ENCODE peak calls at places on chromosomes 4 and X, in four cellular contexts. K is epithelial cell of proximal tubule, T is heart right ventricle, M is AG10803. V is an unnamed sample.

GRCh38 chr4:26074672-26075071 is 160.7 kb downstream of the SMIM20 start:
- DNase-seq in K (no peak), T (no peak), M (no peak), V (no peak)

GRCh38 chrX:150507251-150507856 is 61.1 kb upstream of the MTM1 start:
- DNase-seq in T (peak), M (peak), K (no peak), V (no peak)

GRCh38 chr4:184755278-184755677 is 21.4 kb upstream of the CENPU start:
- DNase-seq in M (peak), K (no peak), T (no peak), V (no peak)

GRCh38 chr4:147837435-147837834 is 105.5 kb downstream of the ARHGAP10 start:
- DNase-seq in M (no peak), T (no peak), K (no peak), V (no peak)

GRCh38 chr4:77226939-77227705 is 70.1 kb downstream of the CCNG2 start:
- DNase-seq in K (no peak), T (no peak), M (no peak), V (no peak)

GRCh38 chrX:72041901-72042859 is 89.5 kb downstream of the RTL5 start:
- DNase-seq in T (no peak), M (peak), K (no peak), V (no peak)

GRCh38 chr4:183146478-183146877 is 47.4 kb downstream of the WWC2 start:
- DNase-seq in M (no peak), K (no peak), T (no peak), V (no peak)

GRCh38 chrX:69503835-69504625 is at the start of gene NALF2:
- DNase-seq in M (peak), K (no peak), T (peak), V (peak)

GRCh38 chr4:125021189-125021588 is 293.6 kb upstream of the FAT4 start:
- DNase-seq in M (no peak), K (no peak), T (no peak), V (no peak)

GRCh38 chr4:13837228-13837627 is 209.7 kb upstream of the BOD1L1 start:
- DNase-seq in M (no peak), T (no peak), K (no peak), V (no peak)

GRCh38 chr4:163764569-163764968 is 270.1 kb downstream of the TMA16 start:
- DNase-seq in T (no peak), M (no peak), K (no peak), V (no peak)

GRCh38 chr4:25847329-25847728 is 15.5 kb downstream of the SEL1L3 start:
- DNase-seq in T (no peak), M (peak), K (no peak), V (no peak)

GRCh38 chr4:169437299-169438047 is 166.7 kb upstream of the SH3RF1 start:
- DNase-seq in T (no peak), M (no peak), K (no peak), V (no peak)

GRCh38 chr4:74376888-74377483 is 12.0 kb downstream of the EREG start:
- DNase-seq in T (no peak), M (peak), K (no peak), V (no peak)

GRCh38 chr4:40800064-40800463 is 50.3 kb downstream of the NSUN7 start:
- DNase-seq in M (no peak), K (no peak), T (no peak), V (no peak)

GRCh38 chr4:148955926-148956325 is 513.7 kb upstream of the NR3C2 start:
- DNase-seq in K (no peak), T (no peak), M (no peak), V (no peak)

GRCh38 chr4:83011779-83012630 is 1.4 kb upstream of the LIN54 start:
- DNase-seq in M (peak), T (peak), K (no peak), V (peak)

GRCh38 chr4:150070464-150071170 is 7.6 kb upstream of the DCLK2 start:
- DNase-seq in K (no peak), M (peak), T (no peak), V (no peak)

GRCh38 chr4:85928775-85929585 is 430.9 kb downstream of the MAPK10 start:
- DNase-seq in K (peak), T (no peak), M (peak), V (no peak)

GRCh38 chrX:13266641-13267420 is 53.0 kb downstream of the ATXN3L start:
- DNase-seq in T (no peak), M (no peak), K (no peak), V (no peak)

GRCh38 chrX:153771261-153771681 is 7.2 kb downstream of the PLXNB3 start:
- DNase-seq in K (no peak), T (no peak), M (no peak), V (peak)

GRCh38 chr4:89160806-89161205 is 49.5 kb downstream of the TIGD2 start:
- DNase-seq in T (no peak), K (no peak), M (no peak), V (no peak)

GRCh38 chr4:81724925-81725329 is 253.2 kb upstream of the RASGEF1B start:
- DNase-seq in K (peak), M (no peak), T (peak), V (peak)

GRCh38 chr4:4407299-4408131 is 20.6 kb downstream of the NSG1 start:
- DNase-seq in K (no peak), T (no peak), M (no peak), V (no peak)

GRCh38 chr4:30537462-30537861 is 182.7 kb upstream of the PCDH7 start:
- DNase-seq in M (peak), K (no peak), T (no peak), V (no peak)

GRCh38 chr4:8556341-8557150 is 23.6 kb upstream of the GPR78 start:
- DNase-seq in M (peak), T (no peak), K (no peak), V (peak)

GRCh38 chrX:8737883-8738282 is 5.9 kb upstream of the ANOS1 start:
- DNase-seq in M (no peak), T (no peak), K (no peak), V (no peak)

GRCh38 chr4:54498661-54499111 is 159.1 kb upstream of the KIT start:
- DNase-seq in T (no peak), K (peak), M (peak), V (no peak)

GRCh38 chr4:129565214-129565613 is 469.3 kb downstream of the C4orf33 start:
- DNase-seq in M (no peak), T (no peak), K (no peak), V (no peak)

GRCh38 chr4:180557348-180557747 is 1685.9 kb upstream of the TENM3 start:
- DNase-seq in K (no peak), M (no peak), T (no peak), V (no peak)
- TF ChIP-seq CTCF in K (peak), M (no peak), T (no peak), V (no peak)

GRCh38 chr4:121108557-121108956 is 36.2 kb upstream of the NDNF start:
- DNase-seq in T (no peak), M (no peak), K (no peak), V (no peak)

GRCh38 chr4:121118344-121118743 is 45.8 kb downstream of the TNIP3 start:
- DNase-seq in K (no peak), T (no peak), M (no peak), V (no peak)

GRCh38 chr4:121114756-121115155 is 42.4 kb upstream of the NDNF start:
- DNase-seq in M (no peak), T (no peak), K (no peak), V (no peak)

GRCh38 chr4:121112530-121112929 is 40.2 kb upstream of the NDNF start:
- DNase-seq in T (no peak), M (no peak), K (no peak), V (no peak)

DNA sequence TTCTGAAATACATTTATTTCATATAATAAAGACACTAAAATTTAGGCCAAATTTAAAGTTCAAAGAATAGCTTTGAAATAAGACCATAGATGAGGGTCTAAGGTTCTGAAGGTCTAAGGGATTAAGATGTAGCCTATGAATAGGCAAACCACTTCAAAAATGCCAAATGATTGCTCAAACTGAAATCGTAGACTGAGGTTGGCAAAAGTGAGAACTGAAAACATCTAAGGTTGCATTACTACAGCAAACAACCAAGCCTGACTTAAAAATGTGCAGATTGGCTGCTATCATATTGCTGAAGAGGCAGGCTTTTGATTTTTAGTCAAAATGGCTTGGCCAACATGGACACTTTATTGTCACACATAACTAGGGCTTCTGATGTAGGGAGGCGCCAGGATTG is 41.3 kb upstream of the NDNF start:
- DNase-seq in M (no peak), K (no peak), T (no peak), V (no peak)
- H3K4me3 ChIP-seq in M (no peak), K (no peak), T (no peak), V (no peak)

GRCh38 chr4:44928062-44928380 is 201.7 kb upstream of the GNPDA2 start:
- DNase-seq in T (no peak), K (no peak), M (no peak), V (no peak)

GRCh38 chr4:44928785-44929184 is 202.4 kb upstream of the GNPDA2 start:
- DNase-seq in M (no peak), T (no peak), K (no peak), V (no peak)

GRCh38 chr4:44931720-44932119 is 205.4 kb upstream of the GNPDA2 start:
- DNase-seq in M (no peak), T (no peak), K (no peak), V (no peak)

GRCh38 chr4:44927361-44928061 is 201.2 kb upstream of the GNPDA2 start:
- DNase-seq in K (no peak), M (peak), T (no peak), V (no peak)
- TF ChIP-seq CTCF in K (peak), M (peak), T (peak), V (peak)

GRCh38 chrX:11666180-11666579 is 460 bp upstream of the ARHGAP6 start:
- DNase-seq in K (no peak), M (no peak), T (peak), V (no peak)

GRCh38 chrX:11664211-11664888 is 1.4 kb downstream of the ARHGAP6 start:
- DNase-seq in T (peak), M (no peak), K (no peak), V (no peak)

GRCh38 chrX:11667286-11667685 is 1.6 kb upstream of the ARHGAP6 start:
- DNase-seq in T (no peak), M (no peak), K (peak), V (no peak)

GRCh38 chrX:11663875-11664210 is 1.9 kb downstream of the ARHGAP6 start:
- DNase-seq in M (no peak), T (no peak), K (no peak), V (no peak)

DNA sequence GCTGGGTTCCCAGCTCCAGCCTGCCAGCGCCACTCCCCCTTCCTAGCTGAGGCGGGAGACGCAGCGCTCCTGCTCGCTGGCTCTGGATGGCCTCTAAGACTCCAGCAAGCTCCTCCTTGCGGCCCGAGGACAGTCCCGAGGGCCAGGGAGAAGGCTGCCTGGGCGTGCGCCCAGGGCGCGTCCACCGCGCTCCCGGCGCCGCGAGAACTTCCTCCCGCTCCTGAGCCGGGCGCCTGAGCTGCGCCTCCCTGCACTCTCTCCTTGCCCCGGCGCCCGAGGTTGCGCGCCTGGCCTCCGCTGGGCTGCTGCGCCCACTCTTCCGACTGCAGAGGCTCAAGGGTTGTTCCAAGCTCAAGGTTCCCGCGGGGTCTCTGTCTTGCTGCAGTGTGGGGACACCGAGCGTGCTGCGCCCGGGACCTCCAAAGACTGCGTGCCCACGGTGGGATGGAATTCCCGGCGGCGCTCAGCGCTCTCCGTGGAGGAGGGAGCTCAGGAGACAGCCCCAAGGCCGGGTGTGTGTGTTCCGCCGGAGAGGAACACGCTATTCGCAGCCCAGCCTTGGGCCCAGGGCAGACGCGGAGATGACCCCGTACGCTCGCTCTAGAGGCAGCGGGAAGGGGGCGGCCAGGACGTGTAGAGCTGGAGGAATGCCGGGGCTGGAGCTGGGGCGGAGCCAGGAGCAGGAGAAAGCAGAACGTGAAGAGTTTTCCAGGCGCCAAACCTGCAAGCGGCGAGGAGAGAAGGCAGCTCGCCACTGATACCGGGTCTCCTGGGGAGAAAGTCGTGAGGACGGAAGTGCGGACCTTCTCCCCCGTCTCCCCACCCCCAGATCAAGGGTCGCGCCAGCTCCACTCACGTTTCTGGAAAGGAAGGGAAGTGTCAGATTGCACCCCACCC is at the start of gene ARHGAP6:
- DNase-seq in M (peak), K (no peak), T (peak), V (peak)
- H3K4me3 ChIP-seq in M (peak), K (peak), T (peak), V (peak)

DNA sequence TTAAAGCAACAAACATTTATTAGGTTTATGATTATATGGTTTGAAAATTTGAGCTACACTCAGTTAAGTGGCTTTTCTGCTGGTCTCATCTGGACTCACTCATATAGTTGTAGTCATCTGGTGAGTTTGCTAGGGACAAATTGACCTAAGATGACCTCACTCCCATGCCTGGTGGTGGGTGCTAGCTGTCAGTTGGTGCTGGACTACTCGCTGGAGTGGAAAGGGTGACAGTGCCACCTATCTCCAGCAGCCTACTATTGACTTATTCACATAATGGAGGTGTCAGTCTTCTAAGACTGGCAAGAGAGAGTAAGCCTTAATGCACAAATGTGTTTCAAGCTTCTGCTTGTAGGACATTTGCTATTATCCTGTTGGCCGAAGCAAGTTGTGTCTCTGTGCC is 88.2 kb downstream of the TASL start:
- DNase-seq in K (no peak), T (no peak), M (no peak), V (no peak)
- TF ChIP-seq CTCF in K (peak), T (no peak), M (no peak), V (no peak)

DNA sequence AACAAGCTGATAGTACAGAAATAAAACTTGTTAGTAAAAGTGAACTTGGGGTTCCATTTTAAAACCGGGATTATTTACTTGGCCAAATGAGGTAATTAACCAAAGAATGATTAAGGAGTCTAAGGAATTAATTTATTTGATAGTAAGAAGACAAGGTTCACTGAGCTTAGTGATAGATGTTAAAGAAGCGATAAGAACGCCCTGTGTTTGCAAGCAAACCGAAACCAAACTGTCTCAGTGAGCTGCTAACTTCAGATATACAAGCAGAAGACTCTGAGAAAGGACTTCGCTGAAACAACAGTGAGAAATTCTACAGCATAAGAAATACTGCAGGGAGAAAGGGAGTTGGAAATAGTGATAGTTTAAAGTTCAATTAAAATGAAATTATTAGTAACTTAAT is 37.6 kb upstream of the SHISA3 start:
- DNase-seq in M (peak), T (no peak), K (no peak), V (no peak)
- H3K4me3 ChIP-seq in M (peak), T (peak), K (peak), V (peak)